ENCODE peak calls at places on chromosome 22, in seven cellular contexts. F is GM23338, C is fibroblast of lung, O is endothelial cell of umbilical vein, L is GM23248, M is astrocyte, Y is PC-3. D is an unnamed sample. For H3K4me1, the result is how much of the 10 kb centered on the place peaks cover.

GRCh38 chr22:37559521-37559900 is 769 bp upstream of the CDC42EP1 start:
- DNase-seq in F (no peak), C (no peak), O (no peak), L (no peak), M (no peak), Y (no peak), D (no peak)

GRCh38 chr22:47201186-47201995 is 438.9 kb downstream of the TBC1D22A start:
- DNase-seq in F (no peak), C (no peak), O (no peak), L (no peak), M (no peak), Y (no peak), D (no peak)

GRCh38 chr22:45984316-45984916 is 7.5 kb upstream of the WNT7B start:
- DNase-seq in F (no peak), C (no peak), O (no peak), L (no peak), M (no peak), Y (no peak), D (no peak)

GRCh38 chr22:48035897-48036296 is 1273.4 kb downstream of the TBC1D22A start:
- DNase-seq in F (no peak), C (no peak), O (no peak), L (no peak), M (no peak), Y (no peak), D (no peak)

GRCh38 chr22:33883561-33883960 is 36.7 kb downstream of the LARGE1 start:
- DNase-seq in F (no peak), C (peak), O (no peak), L (no peak), M (peak), Y (peak), D (peak)

GRCh38 chr22:40123387-40123786 is 54.3 kb upstream of the TNRC6B start:
- DNase-seq in F (no peak), C (no peak), O (no peak), L (no peak), M (no peak), Y (no peak), D (no peak)

GRCh38 chr22:41969110-41969646 is at the start of gene SEPTIN3:
- DNase-seq in F (no peak), C (no peak), O (no peak), L (no peak), M (no peak), Y (no peak), D (no peak)

GRCh38 chr22:40509401-40510134 is 127.0 kb downstream of the MRTFA start:
- DNase-seq in F (no peak), C (peak), O (peak), L (peak), M (peak), Y (no peak), D (peak)

GRCh38 chr22:38657248-38657909 is 941 bp downstream of the CBY1 start:
- DNase-seq in F (peak), C (peak), O (no peak), L (peak), M (no peak), Y (peak), D (peak)

GRCh38 chr22:23562186-23562585 is 17.9 kb downstream of the IGLL1 start:
- DNase-seq in F (no peak), C (no peak), O (no peak), L (no peak), M (no peak), Y (no peak), D (no peak)

GRCh38 chr22:48670747-48671146 is 1156.9 kb downstream of the BRD1 start:
- DNase-seq in F (no peak), C (no peak), O (no peak), L (no peak), M (no peak), Y (no peak), D (no peak)

GRCh38 chr22:37082251-37082650 is 27.3 kb downstream of the TMPRSS6 start:
- DNase-seq in F (no peak), C (no peak), O (no peak), L (no peak), M (no peak), Y (no peak), D (no peak)

GRCh38 chr22:45970709-45971388 is 6.1 kb downstream of the WNT7B start:
- DNase-seq in F (peak), C (peak), O (no peak), L (peak), M (peak), Y (no peak), D (no peak)

GRCh38 chr22:40588726-40589125 is 47.8 kb downstream of the MRTFA start:
- DNase-seq in F (no peak), C (no peak), O (no peak), L (peak), M (peak), Y (peak), D (peak)

GRCh38 chr22:46122980-46123693 is 27.2 kb upstream of the PPARA start:
- DNase-seq in F (no peak), C (no peak), O (no peak), L (peak), M (no peak), Y (no peak), D (no peak)

GRCh38 chr22:39144101-39144815 is 8.2 kb downstream of the CBX7 start:
- DNase-seq in F (peak), C (peak), O (no peak), L (peak), M (peak), Y (peak), D (peak)

GRCh38 chr22:28911777-28912669 is 28.7 kb downstream of the ZNRF3 start:
- DNase-seq in F (no peak), C (peak), O (no peak), L (peak), M (peak), Y (peak), D (no peak)

GRCh38 chr22:40334899-40335298 is 11.4 kb upstream of the ADSL start:
- DNase-seq in F (no peak), C (no peak), O (no peak), L (no peak), M (no peak), Y (no peak), D (no peak)

GRCh38 chr22:33476206-33476605 is 418.0 kb upstream of the SYN3 start:
- DNase-seq in F (peak), C (no peak), O (no peak), L (no peak), M (no peak), Y (peak), D (no peak)

GRCh38 chr22:33921576-33922181 is 1.4 kb upstream of the LARGE1 start:
- DNase-seq in F (peak), C (peak), O (no peak), L (peak), M (peak), Y (no peak), D (peak)

GRCh38 chr22:29320546-29320945 is 5.0 kb upstream of the RASL10A start:
- DNase-seq in F (no peak), C (no peak), O (no peak), L (no peak), M (no peak), Y (no peak), D (no peak)

GRCh38 chr22:40631925-40632324 is 4.6 kb downstream of the MRTFA start:
- DNase-seq in F (no peak), C (peak), O (no peak), L (no peak), M (no peak), Y (no peak), D (no peak)

GRCh38 chr22:46349238-46349637 is 13.7 kb downstream of the TRMU start:
- DNase-seq in F (no peak), C (no peak), O (no peak), L (no peak), M (no peak), Y (no peak), D (no peak)

GRCh38 chr22:41659941-41660340 is 28.7 kb downstream of the SNU13 start:
- DNase-seq in F (no peak), C (no peak), O (no peak), L (no peak), M (no peak), Y (no peak), D (no peak)

GRCh38 chr22:24471570-24471969 is 23.6 kb upstream of the UPB1 start:
- DNase-seq in F (no peak), C (peak), O (peak), L (no peak), M (peak), Y (no peak), D (no peak)

GRCh38 chr22:26722159-26722558 is 64.8 kb downstream of the MIAT start:
- DNase-seq in F (no peak), C (peak), O (no peak), L (peak), M (peak), Y (peak), D (peak)

GRCh38 chr22:23522642-23523251 is 57.3 kb downstream of the IGLL1 start:
- DNase-seq in F (peak), C (peak), O (peak), L (peak), M (no peak), Y (peak), D (no peak)

GRCh38 chr22:41576877-41577276 is 12.8 kb downstream of the PMM1 start:
- DNase-seq in F (peak), C (peak), O (peak), L (peak), M (no peak), Y (peak), D (peak)

GRCh38 chr22:39309881-39310714 is 9.3 kb downstream of the RPL3 start:
- DNase-seq in F (no peak), C (no peak), O (no peak), L (peak), M (no peak), Y (peak), D (peak)

GRCh38 chr22:46051646-46052045 is 74.7 kb upstream of the WNT7B start:
- DNase-seq in F (no peak), C (no peak), O (no peak), L (no peak), M (no peak), Y (no peak), D (no peak)

GRCh38 chr22:39130152-39130704 is 22.3 kb downstream of the CBX7 start:
- DNase-seq in F (no peak), C (no peak), O (no peak), L (no peak), M (no peak), Y (no peak), D (no peak)

GRCh38 chr22:25172153-25172552 is 27.5 kb upstream of the CRYBB3 start:
- DNase-seq in F (no peak), C (no peak), O (peak), L (no peak), M (no peak), Y (peak), D (no peak)

GRCh38 chr22:40684728-40685127 is 5.4 kb downstream of the MCHR1 start:
- DNase-seq in F (peak), C (no peak), O (no peak), L (no peak), M (no peak), Y (no peak), D (no peak)

GRCh38 chr22:44459041-44459440 is 39.0 kb downstream of the RTL6 start:
- DNase-seq in F (no peak), C (no peak), O (no peak), L (no peak), M (no peak), Y (no peak), D (no peak)

GRCh38 chr22:38890377-38890776 is 18.4 kb upstream of the CBX6 start:
- DNase-seq in F (no peak), C (no peak), O (no peak), L (no peak), M (no peak), Y (peak), D (no peak)

GRCh38 chr22:33579448-33580093 is 340.7 kb downstream of the LARGE1 start:
- DNase-seq in F (peak), C (peak), O (no peak), L (peak), M (peak), Y (peak), D (peak)

DNA sequence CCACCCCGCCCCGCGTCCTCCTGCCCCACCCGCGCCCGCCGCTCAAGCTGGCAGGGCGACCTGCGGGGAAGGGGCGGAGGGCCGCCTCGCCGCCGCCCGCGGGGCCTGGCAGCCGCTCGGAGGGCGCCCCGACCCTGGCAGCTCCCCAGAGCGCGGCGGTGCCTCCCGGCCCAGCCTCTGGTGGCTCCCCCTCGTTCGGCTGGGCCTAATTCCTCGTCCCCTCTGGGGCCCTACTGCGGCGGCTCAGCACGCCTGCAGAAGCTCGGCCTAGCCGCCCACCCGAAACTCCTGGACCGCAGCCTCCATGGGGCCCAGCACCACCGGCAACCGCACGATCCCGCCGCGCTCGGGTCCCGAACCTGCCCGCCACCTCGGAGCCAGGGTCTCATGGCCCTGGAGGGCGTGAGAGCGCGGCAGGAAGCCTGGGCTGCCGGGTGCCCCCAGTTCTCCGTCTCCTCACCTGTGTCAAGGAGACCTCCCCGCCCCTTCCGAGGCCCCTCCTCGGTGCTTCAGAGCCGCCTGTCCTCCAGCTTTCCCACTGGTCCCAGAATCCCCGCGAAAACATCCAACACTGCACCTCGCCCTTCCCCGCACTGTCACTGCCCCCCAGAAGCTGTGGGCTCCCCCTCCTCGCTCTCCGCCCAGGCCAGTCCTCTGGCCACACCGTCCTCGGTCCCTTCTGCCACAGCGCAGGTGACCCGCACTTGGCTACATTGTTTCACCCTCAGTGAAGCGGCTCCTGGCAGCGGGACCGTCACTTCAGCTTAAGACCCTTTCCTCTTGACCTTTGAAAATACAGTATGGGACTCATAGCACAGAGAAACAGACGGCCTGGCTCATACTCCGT is 613 bp upstream of the GSC2 start:
- DNase-seq in F (no peak), C (no peak), O (no peak), L (no peak), M (no peak), Y (no peak), D (no peak)
- TF ChIP-seq EZH2 in F (peak), C (peak), O (peak), L (peak), M (peak), Y (no peak), D (peak)

GRCh38 chr22:35657571-35658312 is 9.5 kb downstream of the APOL6 start:
- DNase-seq in F (no peak), C (no peak), O (no peak), L (no peak), M (no peak), Y (no peak), D (no peak)
- H3K4me1 ChIP-seq in F (under half), C (under half), O (under half), L (under half), M (under half), Y (under half), D (under half)

DNA sequence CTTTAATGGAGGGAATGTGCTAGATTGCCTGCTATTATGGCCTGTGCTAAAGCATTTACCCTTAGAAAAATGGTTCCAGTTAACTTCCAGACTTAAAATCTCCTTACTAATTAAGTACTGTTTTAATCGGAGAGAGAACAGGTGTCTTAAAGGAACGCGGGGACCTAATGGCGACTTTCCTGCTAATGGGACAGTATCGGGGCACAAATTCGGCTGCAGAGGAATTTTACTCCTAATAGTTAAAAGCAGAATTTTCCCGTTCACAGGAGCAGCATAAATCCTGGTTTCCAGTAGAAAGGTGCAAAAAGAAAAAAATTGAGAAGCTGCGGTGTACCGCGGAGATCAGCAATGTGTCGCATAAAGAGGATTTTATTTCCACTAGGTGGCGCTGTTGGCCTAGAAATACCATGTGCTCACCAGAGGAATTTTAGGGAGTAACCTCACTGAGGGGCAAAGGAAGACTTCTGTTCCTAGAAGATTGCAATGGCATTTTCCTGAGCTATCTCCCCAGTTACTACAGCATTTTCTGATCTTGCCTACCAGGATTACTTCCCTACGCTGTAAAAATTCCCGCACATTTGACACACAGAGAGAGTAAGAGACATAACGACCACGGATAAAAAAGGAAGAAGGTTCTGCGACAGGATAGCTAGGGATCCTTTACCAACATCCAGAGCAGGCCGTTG is 44.5 kb downstream of the ZNF280B start:
- DNase-seq in F (peak), C (peak), O (peak), L (peak), M (peak), Y (peak), D (peak)
- TF ChIP-seq EZH2 in F (no peak), C (no peak), O (no peak), L (no peak), M (no peak), Y (no peak), D (no peak)

GRCh38 chr22:19877626-19878339 is 23.1 kb upstream of the GNB1L start:
- DNase-seq in F (no peak), C (peak), O (no peak), L (no peak), M (peak), Y (no peak), D (no peak)

GRCh38 chr22:19879996-19880785 is 25.5 kb upstream of the GNB1L start:
- DNase-seq in F (no peak), C (no peak), O (no peak), L (no peak), M (no peak), Y (no peak), D (no peak)

GRCh38 chr22:19879248-19879575 is 24.5 kb upstream of the GNB1L start:
- DNase-seq in F (no peak), C (no peak), O (no peak), L (no peak), M (no peak), Y (no peak), D (no peak)

GRCh38 chr22:19879651-19879995 is 24.9 kb upstream of the GNB1L start:
- DNase-seq in F (no peak), C (no peak), O (no peak), L (peak), M (no peak), Y (no peak), D (no peak)

GRCh38 chr22:19878461-19879247 is 24.0 kb upstream of the GNB1L start:
- DNase-seq in F (no peak), C (no peak), O (no peak), L (peak), M (no peak), Y (no peak), D (no peak)
- H3K4me1 ChIP-seq in F (under half), C (under half), O (half or more), L (under half), M (half or more), Y (under half), D (half or more)

GRCh38 chr22:49849161-49850020 is 4.3 kb upstream of the ZBED4 start:
- DNase-seq in F (no peak), C (no peak), O (no peak), L (no peak), M (no peak), Y (no peak), D (no peak)
- TF ChIP-seq EZH2 in F (peak), C (peak), O (peak), L (peak), M (peak), Y (no peak), D (peak)

GRCh38 chr22:30326704-30327362 is at the start of gene TBC1D10A:
- DNase-seq in F (peak), C (peak), O (peak), L (peak), M (peak), Y (peak), D (peak)

GRCh38 chr22:30321461-30321860 is 5.3 kb downstream of the TBC1D10A start:
- DNase-seq in F (no peak), C (no peak), O (no peak), L (no peak), M (no peak), Y (no peak), D (no peak)

GRCh38 chr22:30325724-30326703 is 727 bp downstream of the TBC1D10A start:
- DNase-seq in F (peak), C (no peak), O (no peak), L (peak), M (no peak), Y (no peak), D (no peak)

GRCh38 chr22:30325065-30325720 is 1.5 kb downstream of the TBC1D10A start:
- DNase-seq in F (peak), C (peak), O (no peak), L (peak), M (peak), Y (peak), D (peak)

DNA sequence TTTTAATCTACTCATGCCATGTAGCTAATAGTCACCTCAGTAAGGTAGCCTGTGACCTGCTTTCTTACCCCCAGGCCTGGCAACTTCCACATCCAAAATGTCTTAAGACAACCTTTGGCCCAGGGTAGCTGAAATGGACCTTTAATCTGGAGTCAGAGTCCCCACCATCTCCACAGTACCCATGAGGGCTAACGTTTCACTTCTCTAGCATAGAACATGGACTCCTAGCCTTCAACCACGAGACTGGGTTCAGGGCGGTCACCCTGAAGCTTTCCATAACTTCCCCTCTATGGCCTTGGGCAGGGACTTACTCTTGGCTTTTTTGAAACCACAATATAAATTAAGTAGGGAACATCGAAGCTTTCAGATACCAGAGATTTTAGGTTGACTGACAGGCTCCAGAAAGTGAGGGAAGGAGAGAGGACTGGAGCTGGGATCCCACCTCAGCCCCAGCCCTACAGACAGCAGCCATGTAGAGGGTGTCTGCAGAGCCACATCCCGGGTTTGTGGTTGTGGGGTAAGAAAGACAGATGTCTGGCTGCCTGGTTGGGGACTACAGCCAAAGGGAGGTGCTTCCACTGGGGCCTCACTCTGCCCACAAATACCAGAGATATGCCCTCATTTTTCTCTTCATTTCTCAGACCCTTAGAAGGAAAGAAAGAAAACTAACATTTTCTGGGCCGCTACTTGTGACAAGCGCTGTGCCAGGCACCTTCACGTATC is 2.6 kb downstream of the TBC1D10A start:
- DNase-seq in F (no peak), C (peak), O (no peak), L (peak), M (peak), Y (no peak), D (no peak)
- H3K4me1 ChIP-seq in F (under half), C (under half), O (under half), L (under half), M (under half), Y (under half), D (under half)

GRCh38 chr22:27800250-27801131 is 1.1 kb downstream of the MN1 start:
- DNase-seq in F (no peak), C (peak), O (no peak), L (peak), M (no peak), Y (no peak), D (peak)

GRCh38 chr22:27799334-27800249 is 2.0 kb downstream of the MN1 start:
- DNase-seq in F (no peak), C (peak), O (no peak), L (peak), M (no peak), Y (peak), D (no peak)

GRCh38 chr22:27802389-27803079 is 978 bp upstream of the MN1 start:
- DNase-seq in F (no peak), C (no peak), O (peak), L (no peak), M (no peak), Y (no peak), D (no peak)

GRCh38 chr22:27801197-27801615 is 350 bp downstream of the MN1 start:
- DNase-seq in F (peak), C (peak), O (peak), L (peak), M (no peak), Y (peak), D (peak)

GRCh38 chr22:27801616-27802388 is at the start of gene MN1:
- DNase-seq in F (peak), C (peak), O (peak), L (peak), M (no peak), Y (no peak), D (peak)
- TF ChIP-seq EZH2 in F (no peak), C (no peak), O (no peak), L (no peak), M (no peak), Y (no peak), D (no peak)

D was measured in mammary epithelial cell.